ENCODE peak calls at places on chromosomes 5 and 9, in four cellular contexts. O is AG04450, N is fibroblast of pulmonary artery, G is GM06990. B is an unnamed sample.

GRCh38 chr9:91421022-91421765 is 2.4 kb downstream of the NFIL3 start:
- DNase-seq in O (no peak), N (peak), G (no peak), B (peak)

GRCh38 chr5:23506329-23507236 is 826 bp upstream of the PRDM9 start:
- DNase-seq in O (no peak), N (peak), G (no peak), B (no peak)

GRCh38 chr5:16144416-16144815 is 35.2 kb downstream of the MARCHF11 start:
- DNase-seq in O (no peak), N (no peak), G (no peak), B (no peak)

GRCh38 chr9:34318163-34318790 is 10.8 kb downstream of the KIF24 start:
- DNase-seq in O (no peak), N (no peak), G (peak), B (no peak)

GRCh38 chr5:173319610-173320100 is 8.6 kb downstream of the STC2 start:
- DNase-seq in O (no peak), N (no peak), G (no peak), B (no peak)

GRCh38 chr9:124280176-124280691 is 22.5 kb downstream of the NEK6 start:
- DNase-seq in O (no peak), N (peak), G (no peak), B (no peak)

GRCh38 chr5:143646961-143647360 is 165.0 kb upstream of the HMHB1 start:
- DNase-seq in O (no peak), N (no peak), G (no peak), B (no peak)

GRCh38 chr9:112747094-112747493 is 3.5 kb upstream of the SNX30 start:
- DNase-seq in O (no peak), N (no peak), G (no peak), B (no peak)

GRCh38 chr9:97557606-97558095 is 56.2 kb downstream of the TMOD1 start:
- DNase-seq in O (no peak), N (peak), G (no peak), B (no peak)

GRCh38 chr9:29974197-29974596 is 2400.9 kb upstream of the C9orf72 start:
- DNase-seq in O (no peak), N (no peak), G (no peak), B (no peak)

GRCh38 chr5:131654309-131654708 is 19.3 kb upstream of the RAPGEF6 start:
- DNase-seq in O (no peak), N (no peak), G (no peak), B (no peak)

GRCh38 chr5:75363726-75364495 is 26.9 kb downstream of the HMGCR start:
- DNase-seq in O (no peak), N (no peak), G (no peak), B (no peak)

GRCh38 chr5:160926428-160926827 is 74.4 kb upstream of the ATP10B start:
- DNase-seq in O (no peak), N (no peak), G (no peak), B (no peak)

GRCh38 chr9:87122947-87123685 is 175.8 kb upstream of the GAS1 start:
- DNase-seq in O (no peak), N (peak), G (no peak), B (no peak)

GRCh38 chr5:175809531-175810121 is 61.8 kb upstream of the CPLX2 start:
- DNase-seq in O (peak), N (peak), G (no peak), B (no peak)

GRCh38 chr9:100426532-100427365 is at the start of gene MSANTD3:
- DNase-seq in O (no peak), N (peak), G (peak), B (peak)

GRCh38 chr5:98631311-98632054 is 142.0 kb upstream of the RGMB start:
- DNase-seq in O (no peak), N (peak), G (no peak), B (no peak)

GRCh38 chr5:43063731-43064171 is 23.6 kb upstream of the ANXA2R start:
- DNase-seq in O (no peak), N (peak), G (no peak), B (no peak)

GRCh38 chr5:101679816-101680215 is 616.3 kb downstream of the SLCO4C1 start:
- DNase-seq in O (no peak), N (peak), G (no peak), B (no peak)

DNA sequence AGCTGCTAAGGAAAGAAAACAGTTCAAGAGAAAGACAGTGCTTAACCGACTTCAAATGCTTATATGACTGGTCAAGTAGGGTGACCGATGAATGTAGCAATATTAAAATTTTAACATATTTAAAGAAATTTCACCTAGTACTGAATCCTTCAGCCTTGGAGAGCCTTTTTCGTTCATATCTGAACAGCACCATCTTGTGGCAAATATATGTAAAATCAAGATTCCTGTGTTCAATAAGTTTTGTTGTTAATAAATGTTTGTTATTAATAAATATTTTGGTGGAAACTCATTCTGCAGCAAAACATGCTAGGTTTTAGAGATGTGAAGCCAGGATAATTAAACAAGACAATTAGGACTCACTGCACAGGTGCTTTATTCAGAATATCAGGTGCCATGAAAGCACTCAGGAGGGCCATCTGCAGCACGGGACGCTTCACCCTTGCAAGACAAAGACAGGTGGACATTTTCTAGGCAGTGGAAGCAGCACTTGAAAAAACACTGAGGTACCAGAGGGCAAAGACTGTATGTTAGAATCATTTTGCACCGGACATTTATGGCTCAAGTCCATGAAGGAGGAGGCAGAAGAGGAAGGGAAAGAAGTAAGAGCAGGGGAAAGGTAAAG is 15.6 kb downstream of the TICAM2 start:
- DNase-seq in O (no peak), N (peak), G (no peak), B (peak)
- TF ChIP-seq CTCF in O (peak), N (peak), G (peak), B (no peak)

GRCh38 chr5:178793156-178793555 is 62.7 kb upstream of the ZNF354A start:
- DNase-seq in O (no peak), N (no peak), G (no peak), B (no peak)
- TF ChIP-seq CTCF in O (no peak), N (no peak), G (no peak), B (no peak)

GRCh38 chr9:127785023-127785932 is 556 bp upstream of the CDK9 start:
- DNase-seq in O (no peak), N (peak), G (peak), B (peak)
- TF ChIP-seq CTCF in O (peak), N (peak), G (peak), B (peak)

GRCh38 chr5:127572930-127573329 is 55.5 kb downstream of the PRRC1 start:
- DNase-seq in O (no peak), N (peak), G (no peak), B (no peak)
- TF ChIP-seq CTCF in O (peak), N (peak), G (peak), B (no peak)

GRCh38 chr5:136805466-136805865 is 440.1 kb upstream of the TRPC7 start:
- DNase-seq in O (no peak), N (no peak), G (no peak), B (no peak)
- TF ChIP-seq CTCF in O (peak), N (peak), G (no peak), B (no peak)

DNA sequence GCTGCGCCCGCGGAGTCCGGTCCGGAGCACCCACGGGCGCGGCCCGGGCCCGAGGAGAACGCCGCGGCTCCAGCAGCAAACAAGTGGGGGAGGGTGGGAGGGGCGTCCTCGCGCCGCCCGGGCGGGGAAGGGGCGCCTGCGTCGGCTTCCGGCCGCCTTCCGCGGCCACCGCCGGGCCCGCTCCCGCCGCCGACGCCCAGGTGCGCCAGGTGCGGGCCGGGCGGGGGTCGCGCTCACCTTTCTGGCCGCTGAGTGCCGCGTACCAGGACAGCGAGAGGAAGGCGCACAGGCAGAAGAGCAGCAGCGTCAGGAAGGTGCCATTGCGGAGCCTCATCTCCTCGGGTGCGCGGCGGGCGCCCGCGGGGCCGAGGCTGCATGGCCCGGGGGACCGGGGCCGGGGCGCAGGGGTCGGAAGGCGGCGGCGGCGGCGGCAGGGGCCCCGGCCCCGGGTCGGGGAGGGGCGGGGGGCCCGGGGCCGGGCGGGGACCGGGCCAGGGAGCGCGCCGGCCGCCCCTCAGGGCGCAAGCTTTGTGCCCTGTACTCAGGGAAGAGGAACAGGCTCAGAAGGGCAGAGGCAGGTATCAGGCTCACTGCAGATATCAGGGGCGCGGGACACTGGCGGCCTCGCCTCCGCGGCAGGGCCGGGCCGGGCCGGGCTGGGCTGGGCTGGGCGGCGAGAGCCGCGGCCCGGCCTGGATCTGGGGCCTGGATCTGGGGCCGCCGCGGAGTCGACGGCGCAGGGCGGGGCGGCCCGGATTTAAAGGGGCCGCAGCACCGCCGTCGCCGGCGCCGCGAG is at the start of gene MGAT4B:
- DNase-seq in O (no peak), N (peak), G (peak), B (peak)
- TF ChIP-seq CTCF in O (no peak), N (no peak), G (no peak), B (no peak)

GRCh38 chr5:14326035-14326909 is 183.1 kb downstream of the TRIO start:
- DNase-seq in O (no peak), N (no peak), G (no peak), B (no peak)
- TF ChIP-seq CTCF in O (peak), N (peak), G (peak), B (no peak)

GRCh38 chr5:138655530-138656245 is 80.5 kb upstream of the HSPA9 start:
- DNase-seq in O (no peak), N (peak), G (no peak), B (no peak)

GRCh38 chr5:138654281-138654867 is 79.2 kb upstream of the HSPA9 start:
- DNase-seq in O (peak), N (peak), G (peak), B (peak)

GRCh38 chr5:138651767-138652117 is 76.5 kb upstream of the HSPA9 start:
- DNase-seq in O (no peak), N (no peak), G (no peak), B (no peak)

GRCh38 chr5:138650999-138651766 is 76.0 kb upstream of the HSPA9 start:
- DNase-seq in O (no peak), N (no peak), G (no peak), B (no peak)

GRCh38 chr5:138653502-138653901 is 78.3 kb upstream of the HSPA9 start:
- DNase-seq in O (no peak), N (peak), G (no peak), B (no peak)
- TF ChIP-seq CTCF in O (peak), N (peak), G (peak), B (no peak)

B was measured in GM20000.